ENCODE peak calls at places on chromosomes 12 and 14, in seven cellular contexts. Q is activated gamma-delta T cell treated with anti-CD3 and anti-CD28 coated beads, Interleukin-2, amount 50 U/mL, for 16 hours; V is H4; M is activated CD8-positive, alpha-beta memory T cell treated with anti-CD3 and anti-CD28 coated beads, Interleukin-2, amount 50 U/mL, for 4 hours; K is RWPE1; D is GM18507; Y is SW 1271. W is an unnamed sample.
A peak's percentile ranks its signal among the peaks of the same experiment; 100 is the strongest.

GRCh38 chr14:29749327-29749726 is 178.3 kb downstream of the PRKD1 start:
- DNase-seq in V (peak; percentile 71), Q (no peak), D (no peak), Y (no peak), K (no peak), M (no peak), W (no peak)

GRCh38 chr12:49219417-49220026 is 30.6 kb upstream of the TUBA1A start:
- DNase-seq in Q (no peak), D (no peak), V (no peak), Y (no peak), M (no peak), K (no peak), W (no peak)

GRCh38 chr12:124039276-124039675 is 66.3 kb downstream of the ZNF664 start:
- DNase-seq in D (no peak), V (peak; percentile 39), Y (no peak), Q (no peak), M (no peak), K (no peak), W (no peak)

GRCh38 chr12:26736563-26737486 is 96.2 kb downstream of the ITPR2 start:
- DNase-seq in Y (no peak), D (no peak), K (peak; percentile 45), M (no peak), V (no peak), Q (no peak), W (no peak)

GRCh38 chr12:63882844-63883243 is 38.3 kb downstream of the SRGAP1 start:
- DNase-seq in Q (no peak), Y (no peak), M (no peak), V (peak; percentile 17), D (no peak), K (no peak), W (no peak)

GRCh38 chr12:75944097-75944904 is 87.3 kb downstream of the PHLDA1 start:
- DNase-seq in K (peak; percentile 61), D (no peak), M (no peak), V (peak; percentile 93), Q (peak; percentile 9), Y (peak; percentile 87), W (no peak)

GRCh38 chr12:117408161-117408791 is 46.9 kb upstream of the NOS1 start:
- DNase-seq in M (no peak), Q (no peak), K (peak; percentile 23), Y (no peak), V (peak; percentile 46), D (no peak), W (no peak)

GRCh38 chr12:47715393-47715876 is 9.6 kb upstream of the RPAP3 start:
- DNase-seq in Q (peak; percentile 75), K (peak; percentile 55), D (peak; percentile 53), V (peak; percentile 65), M (peak; percentile 80), Y (peak; percentile 25), W (peak; percentile 69)

GRCh38 chr14:94646066-94646465 is 33.9 kb downstream of the SERPINA3 start:
- DNase-seq in Y (no peak), Q (no peak), V (no peak), K (no peak), M (no peak), D (no peak), W (no peak)

GRCh38 chr14:22200977-22201605 is 387.9 kb downstream of the DAD1 start:
- DNase-seq in Y (peak; percentile 29), K (peak; percentile 48), M (no peak), Q (no peak), D (no peak), V (peak; percentile 70), W (no peak)

GRCh38 chr12:62075860-62076259 is 184.3 kb upstream of the USP15 start:
- DNase-seq in D (no peak), M (no peak), V (no peak), Q (no peak), Y (no peak), K (no peak), W (no peak)

GRCh38 chr14:35818346-35819115 is 7.6 kb upstream of the BRMS1L start:
- DNase-seq in K (peak; percentile 57), M (no peak), V (peak; percentile 36), Y (no peak), D (no peak), Q (no peak), W (no peak)

GRCh38 chr12:11724888-11725310 is 75.4 kb downstream of the ETV6 start:
- DNase-seq in K (no peak), V (no peak), Q (no peak), D (no peak), M (no peak), Y (no peak), W (no peak)

GRCh38 chr12:62320054-62320453 is 59.9 kb downstream of the USP15 start:
- DNase-seq in Q (no peak), Y (no peak), D (no peak), K (no peak), V (no peak), M (no peak), W (no peak)

GRCh38 chr12:4244868-4245267 is 28.7 kb upstream of the CCND2 start:
- DNase-seq in D (no peak), Q (no peak), K (no peak), Y (no peak), V (no peak), M (no peak), W (no peak)

GRCh38 chr14:21672116-21672515 is 1.5 kb downstream of the OR4E1 start:
- DNase-seq in Q (no peak), K (no peak), V (no peak), M (no peak), Y (no peak), D (no peak), W (no peak)

GRCh38 chr12:20184514-20184913 is 183.8 kb upstream of the PDE3A start:
- DNase-seq in K (no peak), V (no peak), Y (no peak), D (no peak), M (no peak), Q (no peak), W (no peak)

GRCh38 chr14:83140756-83141155 is 1607.1 kb upstream of the SEL1L start:
- DNase-seq in M (no peak), Q (no peak), K (no peak), D (no peak), Y (no peak), V (no peak), W (no peak)

GRCh38 chr14:97380539-97380941 is 583.4 kb downstream of the VRK1 start:
- DNase-seq in Q (peak; percentile 58), K (peak; percentile 71), D (no peak), V (peak; percentile 13), M (peak; percentile 64), Y (no peak), W (no peak)

GRCh38 chr14:20294636-20295035 is 11.1 kb downstream of the TTC5 start:
- DNase-seq in Y (no peak), Q (no peak), D (no peak), M (no peak), K (no peak), V (no peak), W (no peak)

GRCh38 chr14:23950411-23951135 is 3.0 kb upstream of the DHRS4 start:
- DNase-seq in Y (no peak), M (no peak), Q (no peak), D (no peak), V (no peak), K (no peak), W (no peak)

GRCh38 chr12:72230589-72230988 is 41.6 kb upstream of the TRHDE start:
- DNase-seq in Y (no peak), K (no peak), Q (no peak), V (no peak), M (no peak), D (no peak), W (no peak)

GRCh38 chr12:87444039-87444438 is 585.2 kb downstream of the C12orf50 start:
- DNase-seq in M (no peak), K (no peak), D (no peak), V (no peak), Q (no peak), Y (no peak), W (no peak)

GRCh38 chr12:94725375-94726168 is 75.2 kb upstream of the TMCC3 start:
- DNase-seq in Y (no peak), M (no peak), V (peak; percentile 66), D (no peak), Q (no peak), K (peak; percentile 30), W (no peak)

GRCh38 chr14:75184447-75184846 is 8.0 kb upstream of the TMED10 start:
- DNase-seq in Y (no peak), D (no peak), Q (no peak), V (no peak), K (no peak), M (no peak), W (no peak)

GRCh38 chr12:19031032-19031431 is 98.5 kb upstream of the PLEKHA5 start:
- DNase-seq in M (no peak), K (peak; percentile 84), D (no peak), Q (no peak), Y (peak; percentile 74), V (peak; percentile 91), W (no peak)

GRCh38 chr14:51950007-51950406 is 39.3 kb upstream of the RTRAF start:
- DNase-seq in D (no peak), V (no peak), Q (no peak), Y (no peak), M (no peak), K (no peak), W (no peak)

GRCh38 chr14:20848316-20848954 is 42.8 kb upstream of the RNASE3 start:
- DNase-seq in Y (peak; percentile 22), Q (no peak), M (no peak), D (no peak), K (peak; percentile 25), V (peak; percentile 23), W (no peak)

GRCh38 chr14:37622231-37622923 is 26.9 kb downstream of the TTC6 start:
- DNase-seq in M (no peak), V (no peak), K (no peak), D (no peak), Y (no peak), Q (no peak), W (no peak)

GRCh38 chr12:100141998-100142850 is 450 bp downstream of the BLTP3B start:
- DNase-seq in K (peak; percentile 34), M (no peak), Y (no peak), D (no peak), V (peak; percentile 24), Q (peak; percentile 9), W (peak; percentile 41)

GRCh38 chr14:69010632-69011031 is 31.5 kb upstream of the ACTN1 start:
- DNase-seq in Q (no peak), K (no peak), D (no peak), Y (no peak), V (no peak), M (peak; percentile 26), W (no peak)

GRCh38 chr12:128619263-128619662 is 204.5 kb downstream of the SLC15A4 start:
- DNase-seq in Q (no peak), K (no peak), D (no peak), V (no peak), Y (no peak), M (no peak), W (no peak)

GRCh38 chr14:51869426-51870113 is 9.2 kb downstream of the GNG2 start:
- DNase-seq in D (no peak), Q (no peak), M (peak; percentile 66), Y (no peak), K (no peak), V (no peak), W (no peak)

GRCh38 chr12:6552140-6552551 is 3.7 kb downstream of the IFFO1 start:
- DNase-seq in M (no peak), Y (no peak), Q (no peak), V (peak; percentile 53), D (no peak), K (no peak), W (no peak)

GRCh38 chr12:115943630-115944391 is 333.7 kb downstream of the MED13L start:
- DNase-seq in M (no peak), Y (no peak), V (no peak), K (no peak), Q (no peak), D (no peak), W (no peak)

GRCh38 chr12:113081785-113082296 is 25.3 kb downstream of the DTX1 start:
- DNase-seq in Y (no peak), Q (no peak), M (no peak), D (no peak), V (no peak), K (no peak), W (no peak)

GRCh38 chr14:75981426-75981825 is 369 bp downstream of the TGFB3 start:
- DNase-seq in V (no peak), M (no peak), D (peak; percentile 62), K (no peak), Q (peak; percentile 10), Y (no peak), W (peak; percentile 25)

GRCh38 chr14:94103554-94104165 is 6.9 kb upstream of the IFI27 start:
- DNase-seq in Y (no peak), K (no peak), V (no peak), D (no peak), M (no peak), Q (no peak), W (no peak)

W was measured in stimulated activated naive CD4-positive, alpha-beta T cell.